ENCODE peak calls at places on chromosomes 6 and 20, in six cellular contexts. H is naive B cell, G is NCI-H345, Q is ELF-1, K is keratinocyte, W is GM03348. D is an unnamed sample.

GRCh38 chr6:48765352-48765961 is 654.5 kb upstream of the PTCHD4 start:
- DNase-seq in H (no peak), G (peak), Q (peak), K (no peak), W (peak), D (peak)

GRCh38 chr20:56506103-56506502 is 18.4 kb upstream of the FAM209A start:
- DNase-seq in H (no peak), G (no peak), Q (no peak), K (no peak), W (no peak), D (no peak)

GRCh38 chr6:87494761-87495422 is 22.1 kb downstream of the SLC35A1 start:
- DNase-seq in H (peak), G (no peak), Q (no peak), K (no peak), W (no peak), D (no peak)

GRCh38 chr20:15060265-15061060 is 723.1 kb upstream of the FLRT3 start:
- DNase-seq in H (no peak), G (no peak), Q (no peak), K (no peak), W (no peak), D (peak)

GRCh38 chr6:96836579-96837137 is 619 bp downstream of the GPR63 start:
- DNase-seq in H (no peak), G (peak), Q (peak), K (no peak), W (no peak), D (peak)

GRCh38 chr6:48825501-48826317 is 637.3 kb downstream of the MMUT start:
- DNase-seq in H (no peak), G (no peak), Q (no peak), K (no peak), W (no peak), D (no peak)

GRCh38 chr6:168675933-168676551 is 235.1 kb downstream of the SMOC2 start:
- DNase-seq in H (no peak), G (no peak), Q (no peak), K (no peak), W (no peak), D (no peak)

GRCh38 chr6:17673543-17674254 is 33.0 kb downstream of the NUP153 start:
- DNase-seq in H (no peak), G (no peak), Q (no peak), K (no peak), W (no peak), D (peak)

GRCh38 chr6:129402244-129402643 is 307.7 kb downstream of the ARHGAP18 start:
- DNase-seq in H (no peak), G (no peak), Q (no peak), K (no peak), W (no peak), D (no peak)

GRCh38 chr6:11218827-11219826 is 13.3 kb downstream of the NEDD9 start:
- DNase-seq in H (no peak), G (no peak), Q (no peak), K (no peak), W (no peak), D (no peak)

GRCh38 chr6:145963216-145964068 is 716 bp downstream of the SHPRH start:
- DNase-seq in H (peak), G (peak), Q (no peak), K (no peak), W (peak), D (peak)

GRCh38 chr6:43355862-43356590 is 13.4 kb downstream of the ZNF318 start:
- DNase-seq in H (no peak), G (no peak), Q (peak), K (no peak), W (peak), D (no peak)

GRCh38 chr6:32213649-32214048 is 10.2 kb downstream of the NOTCH4 start:
- DNase-seq in H (no peak), G (no peak), Q (no peak), K (no peak), W (no peak), D (no peak)

D was measured in GM12865.